ENCODE peak calls at places on chromosomes 16 and 17, in ten cellular contexts. L is ovary, Q is cardiac fibroblast, I is AG10803, F is fibroblast of pulmonary artery, J is coronary artery, N is AG09309, U is left ventricle myocardium inferior, R is uterus, E is GM12865. V is an unnamed sample.

GRCh38 chr17:79047923-79048825 is 24.2 kb downstream of the C1QTNF1 start:
- DNase-seq in J (no peak), L (no peak), E (no peak), N (no peak), F (no peak), R (no peak), I (no peak), U (peak; percentile 55), Q (peak; percentile 72), V (no peak)

GRCh38 chr16:85057212-85057889 is 29.8 kb downstream of the KIAA0513 start:
- DNase-seq in U (no peak), I (no peak), N (no peak), R (no peak), L (no peak), J (no peak), Q (no peak), E (peak; percentile 36), F (no peak), V (no peak)

GRCh38 chr16:621526-622105 is 9.2 kb upstream of the WFIKKN1 start:
- DNase-seq in E (no peak), U (no peak), Q (no peak), N (no peak), F (no peak), I (no peak), R (peak; percentile 45), J (no peak), L (no peak), V (no peak)

GRCh38 chr16:86297391-86297790 is 212.9 kb upstream of the FOXF1 start:
- DNase-seq in J (no peak), U (no peak), Q (peak; percentile 8), R (no peak), L (no peak), I (peak; percentile 16), E (no peak), F (no peak), N (no peak), V (no peak)

GRCh38 chr17:4658478-4659305 is 17.2 kb upstream of the ALOX15 start:
- DNase-seq in R (no peak), J (no peak), F (peak; percentile 77), E (no peak), I (no peak), U (no peak), Q (peak; percentile 36), N (peak; percentile 38), L (no peak), V (no peak)

GRCh38 chr17:78174870-78175642 is 6.7 kb downstream of the SYNGR2 start:
- DNase-seq in I (no peak), F (no peak), E (no peak), J (no peak), L (no peak), Q (no peak), N (no peak), R (no peak), U (no peak), V (no peak)

GRCh38 chr16:12516621-12517309 is 286.9 kb downstream of the CPPED1 start:
- DNase-seq in U (no peak), L (no peak), Q (no peak), I (no peak), E (no peak), N (no peak), F (no peak), J (no peak), R (no peak), V (no peak)

GRCh38 chr16:27980919-27981670 is 82.4 kb downstream of the GSG1L start:
- DNase-seq in F (no peak), U (no peak), N (no peak), I (no peak), L (no peak), E (no peak), Q (no peak), R (no peak), J (peak; percentile 65), V (no peak)

GRCh38 chr17:8192070-8192815 is 2.3 kb upstream of the BORCS6 start:
- DNase-seq in L (peak; percentile 78), J (peak; percentile 93), R (peak; percentile 94), E (peak; percentile 93), N (no peak), U (peak; percentile 80), Q (peak; percentile 96), I (peak; percentile 83), F (peak; percentile 93), V (no peak)

GRCh38 chr17:19317359-19318095 is 45.0 kb downstream of the B9D1 start:
- DNase-seq in U (peak; percentile 85), J (no peak), E (peak; percentile 68), L (peak; percentile 95), I (peak; percentile 32), R (peak; percentile 85), Q (peak; percentile 82), F (peak; percentile 87), N (no peak), V (peak; percentile 63)

GRCh38 chr17:80455784-80456183 is 20.6 kb downstream of the NPTX1 start:
- DNase-seq in F (no peak), Q (no peak), I (no peak), R (no peak), U (no peak), J (no peak), L (no peak), E (no peak), N (no peak), V (no peak)
- H3K4me3 ChIP-seq in F (no peak overlapping the region), Q (no peak overlapping the region), I (peak overlapping the region; percentile 77), R (peak overlapping the region; percentile 84), U (peak overlapping the region; percentile 87), J (no peak overlapping the region), L (no peak overlapping the region), E (no peak overlapping the region), N (no peak overlapping the region), V (peak overlapping the region; percentile 89)

DNA sequence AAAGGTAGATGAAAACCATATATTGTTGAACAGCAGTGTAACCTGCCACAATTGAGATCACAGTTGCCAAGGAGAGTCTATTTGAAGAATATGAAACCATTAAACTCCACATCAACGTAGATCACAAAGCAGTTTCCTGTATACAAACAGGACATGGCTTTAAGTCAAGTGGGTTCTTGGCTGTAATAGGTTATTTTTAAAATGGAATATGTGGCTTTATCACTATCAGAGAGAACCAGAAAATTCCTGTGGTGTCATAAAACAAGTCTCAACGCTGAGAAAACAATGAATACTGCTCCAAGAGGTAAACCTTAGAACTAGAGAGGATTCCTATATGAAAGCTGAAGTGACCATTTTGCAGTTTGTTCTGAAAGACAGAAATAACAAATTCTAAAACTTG is 999.7 kb downstream of the CDH11 start:
- DNase-seq in N (peak; percentile 35), E (no peak), F (no peak), Q (no peak), L (no peak), U (no peak), I (no peak), R (no peak), J (no peak), V (no peak)
- TF ChIP-seq CTCF in N (peak; percentile 28), E (no peak), F (no peak), Q (no peak), L (no peak), U (no peak), I (no peak), R (no peak), J (no peak), V (no peak)

GRCh38 chr17:43908111-43908721 is 880 bp upstream of the MPP2 start:
- DNase-seq in N (peak; percentile 34), R (peak; percentile 80), J (peak; percentile 88), E (peak; percentile 31), U (peak; percentile 69), L (peak; percentile 47), F (peak; percentile 70), I (peak; percentile 74), Q (peak; percentile 71), V (no peak)
- H3K4me3 ChIP-seq in N (peak overlapping the region; percentile 4), R (peak overlapping the region; percentile 68), J (peak overlapping the region; percentile 86), E (no peak overlapping the region), U (peak overlapping the region; percentile 93), L (peak overlapping the region; percentile 57), F (peak overlapping the region; percentile 68), I (peak overlapping the region; percentile 73), Q (no peak overlapping the region), V (no peak overlapping the region)

GRCh38 chr16:3486506-3487215 is 8.6 kb downstream of the C16orf90 start:
- DNase-seq in Q (no peak), N (no peak), L (no peak), I (no peak), E (no peak), R (no peak), U (no peak), J (no peak), F (no peak), V (no peak)
- TF ChIP-seq CTCF in Q (no peak), N (no peak), L (no peak), I (no peak), E (no peak), R (no peak), U (no peak), J (no peak), F (no peak), V (no peak)

GRCh38 chr17:38350035-38350434 is 1.6 kb upstream of the SOCS7 start:
- DNase-seq in J (no peak), Q (no peak), F (no peak), U (no peak), E (no peak), L (no peak), I (no peak), N (no peak), R (no peak), V (no peak)

GRCh38 chr17:38351412-38352222 is at the start of gene SOCS7:
- DNase-seq in J (peak; percentile 92), I (peak; percentile 87), R (peak; percentile 92), E (peak; percentile 93), F (peak; percentile 91), L (peak; percentile 95), U (peak; percentile 95), N (peak; percentile 48), Q (peak; percentile 89), V (no peak)

GRCh38 chr17:38345743-38346142 is 2.0 kb upstream of the GPR179 start:
- DNase-seq in F (no peak), E (no peak), U (no peak), N (no peak), L (no peak), J (no peak), Q (no peak), R (no peak), I (no peak), V (no peak)

GRCh38 chr17:38352245-38353083 is 820 bp downstream of the SOCS7 start:
- DNase-seq in U (peak; percentile 26), F (peak; percentile 22), J (no peak), N (no peak), R (peak; percentile 33), Q (peak; percentile 28), I (peak; percentile 17), L (peak; percentile 29), E (peak; percentile 28), V (no peak)

DNA sequence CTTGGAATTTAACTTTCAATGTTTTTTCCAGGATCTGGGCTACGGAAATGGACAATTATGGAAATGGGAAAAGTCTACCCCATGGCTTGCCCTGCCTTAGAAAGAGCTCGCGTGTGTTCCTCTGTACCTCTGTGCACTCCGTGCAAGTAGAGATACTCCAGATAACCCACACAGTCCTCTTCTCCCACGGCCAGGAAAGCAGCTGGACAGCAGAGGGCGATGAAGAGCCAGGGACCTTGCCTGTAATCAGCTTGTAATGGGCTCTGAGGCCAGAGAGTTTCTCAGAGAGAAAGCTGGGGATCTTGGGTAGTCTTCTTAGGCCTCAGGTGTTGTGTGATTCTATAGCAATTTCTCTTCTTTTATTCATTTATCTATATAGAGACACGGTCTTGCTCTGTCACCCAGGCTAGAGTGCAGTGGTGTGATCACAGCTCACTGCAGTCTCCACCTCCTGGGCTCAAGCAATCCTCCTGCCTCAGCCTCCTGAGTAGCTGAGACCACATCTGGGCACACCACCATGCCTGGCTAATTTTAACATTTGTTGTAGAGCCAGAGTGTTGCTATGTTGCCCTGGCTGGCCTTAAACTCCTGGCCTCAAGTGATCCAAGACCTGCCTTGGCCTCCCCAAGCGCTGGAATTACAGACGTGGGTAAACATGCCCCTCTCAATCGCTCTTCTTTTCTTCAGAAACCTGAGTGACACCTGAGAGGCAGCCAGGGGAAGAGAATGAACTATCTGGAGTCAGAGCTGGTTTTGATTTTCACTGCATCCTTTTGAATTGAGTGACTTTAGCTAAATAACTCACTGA is 2.3 kb upstream of the SOCS7 start:
- DNase-seq in N (peak; percentile 45), L (peak; percentile 71), Q (peak; percentile 84), J (peak; percentile 88), F (peak; percentile 87), U (peak; percentile 84), E (peak; percentile 88), I (peak; percentile 80), R (peak; percentile 89), V (no peak)
- H3K4me3 ChIP-seq in N (no peak overlapping the region), L (no peak overlapping the region), Q (no peak overlapping the region), J (no peak overlapping the region), F (no peak overlapping the region), U (no peak overlapping the region), E (no peak overlapping the region), I (no peak overlapping the region), R (no peak overlapping the region), V (no peak overlapping the region)

V was measured in epithelial cell of proximal tubule.